ENCODE peak calls at places on chromosomes 7 and 10, in nine cellular contexts. One of them, this sample, is unnamed.

GRCh38 chr10:72881291-72881690 is 12.2 kb upstream of the OIT3 start:
- DNase-seq in SK-N-SH: no peak
- DNase-seq in SJSA1: no peak
- DNase-seq in NCI-H510A treated with DMSO at 0.1 percent for 48 hours: no peak
- DNase-seq in cardiac fibroblast: no peak
- DNase-seq in stimulated activated CD4-positive, alpha-beta T cell treated with anti-CD3 and anti-CD28 coated beads, Interleukin-4, amount 100 ng/mL, for 1 hour: no peak
- DNase-seq in brain microvascular endothelial cell: no peak
- DNase-seq in BJ: no peak
- DNase-seq in HFF-Myc: no peak
- DNase-seq in this sample: no peak

GRCh38 chr10:120989279-120989678 is 138.1 kb downstream of the WDR11 start:
- DNase-seq in SK-N-SH: no peak
- DNase-seq in SJSA1: no peak
- DNase-seq in BJ: no peak
- DNase-seq in brain microvascular endothelial cell: no peak
- DNase-seq in stimulated activated CD4-positive, alpha-beta T cell treated with anti-CD3 and anti-CD28 coated beads, Interleukin-4, amount 100 ng/mL, for 1 hour: no peak
- DNase-seq in cardiac fibroblast: no peak
- DNase-seq in HFF-Myc: no peak
- DNase-seq in NCI-H510A treated with DMSO at 0.1 percent for 48 hours: no peak
- DNase-seq in this sample: no peak

GRCh38 chr7:103989785-103990775 is 622 bp upstream of the RELN start:
- DNase-seq in stimulated activated CD4-positive, alpha-beta T cell treated with anti-CD3 and anti-CD28 coated beads, Interleukin-4, amount 100 ng/mL, for 1 hour: no peak
- DNase-seq in NCI-H510A treated with DMSO at 0.1 percent for 48 hours: peak; percentile 4
- DNase-seq in BJ: no peak
- DNase-seq in SJSA1: peak; percentile 13
- DNase-seq in HFF-Myc: no peak
- DNase-seq in cardiac fibroblast: peak; percentile 43
- DNase-seq in brain microvascular endothelial cell: peak; percentile 36
- DNase-seq in SK-N-SH: peak; percentile 86
- DNase-seq in this sample: no peak

GRCh38 chr10:63157845-63158624 is 24.9 kb downstream of the NRBF2 start:
- DNase-seq in SK-N-SH: peak; percentile 54
- DNase-seq in SJSA1: peak; percentile 54
- DNase-seq in NCI-H510A treated with DMSO at 0.1 percent for 48 hours: peak; percentile 73
- DNase-seq in stimulated activated CD4-positive, alpha-beta T cell treated with anti-CD3 and anti-CD28 coated beads, Interleukin-4, amount 100 ng/mL, for 1 hour: no peak
- DNase-seq in HFF-Myc: peak; percentile 80
- DNase-seq in cardiac fibroblast: peak; percentile 96
- DNase-seq in BJ: peak; percentile 41
- DNase-seq in brain microvascular endothelial cell: peak; percentile 35
- DNase-seq in this sample: peak; percentile 63

GRCh38 chr7:17207220-17207619 is 91.2 kb upstream of the AHR start:
- DNase-seq in SK-N-SH: no peak
- DNase-seq in BJ: no peak
- DNase-seq in HFF-Myc: no peak
- DNase-seq in cardiac fibroblast: peak; percentile 28
- DNase-seq in NCI-H510A treated with DMSO at 0.1 percent for 48 hours: no peak
- DNase-seq in brain microvascular endothelial cell: peak; percentile 80
- DNase-seq in stimulated activated CD4-positive, alpha-beta T cell treated with anti-CD3 and anti-CD28 coated beads, Interleukin-4, amount 100 ng/mL, for 1 hour: no peak
- DNase-seq in SJSA1: no peak
- DNase-seq in this sample: no peak

GRCh38 chr10:133347636-133348517 is 704 bp downstream of the PRAP1 start:
- DNase-seq in NCI-H510A treated with DMSO at 0.1 percent for 48 hours: no peak
- DNase-seq in stimulated activated CD4-positive, alpha-beta T cell treated with anti-CD3 and anti-CD28 coated beads, Interleukin-4, amount 100 ng/mL, for 1 hour: no peak
- DNase-seq in brain microvascular endothelial cell: no peak
- DNase-seq in BJ: no peak
- DNase-seq in SJSA1: no peak
- DNase-seq in HFF-Myc: no peak
- DNase-seq in SK-N-SH: peak; percentile 61
- DNase-seq in cardiac fibroblast: no peak
- DNase-seq in this sample: no peak

GRCh38 chr10:89701238-89702120 is at the start of gene KIF20B:
- DNase-seq in brain microvascular endothelial cell: peak; percentile 97
- DNase-seq in BJ: peak; percentile 82
- DNase-seq in HFF-Myc: peak; percentile 87
- DNase-seq in SJSA1: peak; percentile 95
- DNase-seq in NCI-H510A treated with DMSO at 0.1 percent for 48 hours: peak; percentile 95
- DNase-seq in SK-N-SH: peak; percentile 92
- DNase-seq in cardiac fibroblast: peak; percentile 97
- DNase-seq in stimulated activated CD4-positive, alpha-beta T cell treated with anti-CD3 and anti-CD28 coated beads, Interleukin-4, amount 100 ng/mL, for 1 hour: peak; percentile 94
- DNase-seq in this sample: peak; percentile 96

GRCh38 chr7:128831994-128832879 is 2.0 kb downstream of the FLNC start:
- DNase-seq in HFF-Myc: no peak
- DNase-seq in cardiac fibroblast: peak; percentile 54
- DNase-seq in NCI-H510A treated with DMSO at 0.1 percent for 48 hours: no peak
- DNase-seq in stimulated activated CD4-positive, alpha-beta T cell treated with anti-CD3 and anti-CD28 coated beads, Interleukin-4, amount 100 ng/mL, for 1 hour: no peak
- DNase-seq in SJSA1: peak; percentile 17
- DNase-seq in BJ: no peak
- DNase-seq in SK-N-SH: peak; percentile 75
- DNase-seq in brain microvascular endothelial cell: peak; percentile 31
- DNase-seq in this sample: no peak

GRCh38 chr10:470339-471003 is 219.0 kb downstream of the DIP2C start:
- DNase-seq in HFF-Myc: no peak
- DNase-seq in SJSA1: no peak
- DNase-seq in BJ: no peak
- DNase-seq in brain microvascular endothelial cell: no peak
- DNase-seq in cardiac fibroblast: no peak
- DNase-seq in SK-N-SH: no peak
- DNase-seq in stimulated activated CD4-positive, alpha-beta T cell treated with anti-CD3 and anti-CD28 coated beads, Interleukin-4, amount 100 ng/mL, for 1 hour: peak; percentile 12
- DNase-seq in NCI-H510A treated with DMSO at 0.1 percent for 48 hours: no peak
- DNase-seq in this sample: no peak

GRCh38 chr7:37480642-37481041 is 32.0 kb upstream of the ELMO1 start:
- DNase-seq in cardiac fibroblast: no peak
- DNase-seq in HFF-Myc: no peak
- DNase-seq in SJSA1: no peak
- DNase-seq in brain microvascular endothelial cell: no peak
- DNase-seq in NCI-H510A treated with DMSO at 0.1 percent for 48 hours: no peak
- DNase-seq in stimulated activated CD4-positive, alpha-beta T cell treated with anti-CD3 and anti-CD28 coated beads, Interleukin-4, amount 100 ng/mL, for 1 hour: no peak
- DNase-seq in BJ: no peak
- DNase-seq in SK-N-SH: no peak
- DNase-seq in this sample: no peak

GRCh38 chr10:6178581-6178980 is 24.2 kb upstream of the PFKFB3 start:
- DNase-seq in NCI-H510A treated with DMSO at 0.1 percent for 48 hours: no peak
- DNase-seq in SK-N-SH: peak; percentile 21
- DNase-seq in stimulated activated CD4-positive, alpha-beta T cell treated with anti-CD3 and anti-CD28 coated beads, Interleukin-4, amount 100 ng/mL, for 1 hour: no peak
- DNase-seq in SJSA1: no peak
- DNase-seq in brain microvascular endothelial cell: no peak
- DNase-seq in HFF-Myc: no peak
- DNase-seq in BJ: no peak
- DNase-seq in cardiac fibroblast: no peak
- DNase-seq in this sample: no peak

This sample was measured in MV-4-11.